ENCODE peak calls at places on chromosomes 5 and 9, in six cellular contexts. H, T, O, R, Q and E are unnamed samples.

GRCh38 chr5:17224858-17225436 is 7.5 kb downstream of the BASP1 start:
- DNase-seq in R (no peak), T (no peak), O (no peak), Q (no peak), H (no peak), E (no peak)

GRCh38 chr9:123382659-123383511 is 26.9 kb downstream of the CRB2 start:
- DNase-seq in R (no peak), O (no peak), T (no peak), Q (no peak), H (peak; percentile 65), E (no peak)

GRCh38 chr5:111999286-111999685 is 242.3 kb upstream of the NREP start:
- DNase-seq in R (no peak), H (no peak), Q (no peak), O (no peak), T (no peak), E (no peak)

GRCh38 chr5:4893063-4893744 is 246.9 kb upstream of the ADAMTS16 start:
- DNase-seq in H (no peak), T (no peak), R (no peak), Q (no peak), O (no peak), E (no peak)

GRCh38 chr5:35545190-35545589 is 72.5 kb upstream of the SPEF2 start:
- DNase-seq in H (no peak), R (no peak), O (no peak), T (no peak), Q (no peak), E (no peak)

GRCh38 chr5:80755634-80756033 is 100.9 kb upstream of the DHFR start:
- DNase-seq in Q (no peak), H (no peak), T (no peak), O (no peak), R (peak; percentile 32), E (no peak)

GRCh38 chr5:94524841-94525697 is 93.3 kb downstream of the KIAA0825 start:
- DNase-seq in Q (peak; percentile 27), H (no peak), O (peak; percentile 12), T (no peak), R (no peak), E (peak; percentile 25)

GRCh38 chr9:96619491-96620154 is at the start of gene CDC14B:
- DNase-seq in Q (peak; percentile 63), R (peak; percentile 75), O (peak; percentile 82), H (peak; percentile 93), T (peak; percentile 63), E (peak; percentile 87)

GRCh38 chr5:177131352-177131710 is 2.2 kb upstream of the NSD1 start:
- DNase-seq in H (no peak), T (no peak), Q (no peak), O (no peak), R (no peak), E (no peak)

GRCh38 chr5:158174918-158175663 is 316.1 kb upstream of the CLINT1 start:
- DNase-seq in T (peak; percentile 3), O (peak; percentile 74), R (peak; percentile 53), Q (peak; percentile 46), H (peak; percentile 4), E (peak; percentile 70)

GRCh38 chr9:92735907-92736600 is 28.6 kb downstream of the BICD2 start:
- DNase-seq in Q (no peak), O (no peak), R (no peak), H (no peak), T (no peak), E (no peak)

GRCh38 chr9:134057751-134058701 is 9.8 kb downstream of the BRD3 start:
- DNase-seq in Q (no peak), H (no peak), R (no peak), T (no peak), O (no peak), E (no peak)

GRCh38 chr9:99169982-99170761 is 51.6 kb downstream of the ALG2 start:
- DNase-seq in H (no peak), R (no peak), Q (no peak), O (no peak), T (no peak), E (no peak)

GRCh38 chr9:120733190-120733589 is 18.9 kb upstream of the MEGF9 start:
- DNase-seq in T (no peak), Q (no peak), O (peak; percentile 84), H (peak; percentile 34), R (no peak), E (no peak)

GRCh38 chr9:127505396-127506116 is 54.2 kb downstream of the LRSAM1 start:
- DNase-seq in O (peak; percentile 72), R (peak; percentile 44), Q (peak; percentile 8), T (no peak), H (no peak), E (peak; percentile 55)

GRCh38 chr5:90066920-90067319 is 342.6 kb downstream of the CETN3 start:
- DNase-seq in H (no peak), R (no peak), T (no peak), O (no peak), Q (no peak), E (no peak)

GRCh38 chr5:60066502-60066901 is 173.0 kb upstream of the PDE4D start:
- DNase-seq in T (no peak), Q (no peak), R (no peak), H (no peak), O (no peak), E (peak; percentile 41)

GRCh38 chr5:52665544-52665943 is 122.2 kb upstream of the ITGA1 start:
- DNase-seq in R (no peak), Q (no peak), H (no peak), T (no peak), O (peak; percentile 32), E (no peak)

GRCh38 chr9:98231770-98232478 is 23.5 kb downstream of the TBC1D2 start:
- DNase-seq in H (no peak), Q (no peak), R (no peak), T (no peak), O (peak; percentile 73), E (peak; percentile 67)

GRCh38 chr9:81492710-81493447 is 196.5 kb downstream of the TLE1 start:
- DNase-seq in R (no peak), H (no peak), T (no peak), Q (no peak), O (peak; percentile 76), E (peak; percentile 12)